ENCODE peak calls at places on chromosomes 1 and 21, in nine cellular contexts. C is anterior cingulate cortex; U is HuH-7.5; N is fibroblast of mammary gland; F is HS-5; P is stimulated activated CD4-positive, alpha-beta T cell treated with anti-CD3 and anti-CD28 coated beads, Interleukin-4, amount 100 ng/mL, for 1 hour; H is LoVo; I is neural crest cell; T is A549. B is an unnamed sample.
A peak's percentile ranks its signal among the peaks of the same experiment; 100 is the strongest.

GRCh38 chr21:17610862-17611261 is 1.8 kb downstream of the BTG3 start:
- DNase-seq in F (no peak), P (no peak), T (peak; percentile 1), N (peak; percentile 10), H (no peak), U (no peak), I (no peak), C (no peak), B (peak; percentile 13)

GRCh38 chr1:155947292-155947691 is 5.9 kb downstream of the RXFP4 start:
- DNase-seq in C (no peak), H (no peak), P (no peak), U (no peak), F (no peak), N (no peak), T (no peak), I (no peak), B (no peak)

GRCh38 chr1:41638086-41639024 is 153.9 kb upstream of the EDN2 start:
- DNase-seq in I (no peak), P (no peak), U (no peak), N (no peak), H (no peak), T (no peak), C (no peak), F (no peak), B (no peak)

GRCh38 chr1:166088572-166088955 is 78.2 kb downstream of the FAM78B start:
- DNase-seq in I (no peak), N (no peak), P (no peak), H (no peak), C (no peak), F (no peak), U (no peak), T (no peak), B (no peak)

GRCh38 chr1:196160066-196160795 is 448.0 kb downstream of the KCNT2 start:
- DNase-seq in N (peak; percentile 93), C (no peak), I (no peak), H (no peak), P (no peak), U (no peak), T (no peak), F (peak; percentile 81), B (no peak)

GRCh38 chr1:18643154-18644012 is 12.7 kb downstream of the PAX7 start:
- DNase-seq in C (no peak), P (no peak), N (no peak), U (no peak), F (no peak), H (no peak), T (no peak), I (no peak), B (peak; percentile 71)

GRCh38 chr21:43325968-43326367 is 101.0 kb downstream of the SIK1 start:
- DNase-seq in N (no peak), T (no peak), H (no peak), U (no peak), F (no peak), C (no peak), I (no peak), P (no peak), B (no peak)

GRCh38 chr1:197268012-197268411 is at the start of gene CRB1:
- DNase-seq in P (no peak), U (no peak), N (peak; percentile 10), T (no peak), F (no peak), H (no peak), I (no peak), C (peak; percentile 14), B (no peak)

GRCh38 chr1:37983546-37983945 is 6.3 kb downstream of the SF3A3 start:
- DNase-seq in U (no peak), H (no peak), C (no peak), I (no peak), F (no peak), P (no peak), T (no peak), N (no peak), B (no peak)

GRCh38 chr1:29690156-29690555 is 453.8 kb downstream of the PTPRU start:
- DNase-seq in U (no peak), C (no peak), I (no peak), N (no peak), P (no peak), F (no peak), H (no peak), T (no peak), B (no peak)

GRCh38 chr1:224137518-224137917 is 23.6 kb downstream of the FBXO28 start:
- DNase-seq in N (no peak), U (no peak), H (no peak), C (no peak), P (no peak), F (no peak), T (no peak), I (no peak), B (no peak)

GRCh38 chr1:168392958-168393357 is 112.3 kb downstream of the TBX19 start:
- DNase-seq in P (no peak), I (no peak), C (no peak), N (no peak), T (no peak), U (no peak), H (no peak), F (no peak), B (no peak)

GRCh38 chr1:44251989-44252625 is 38.8 kb downstream of the DMAP1 start:
- DNase-seq in F (no peak), I (no peak), H (no peak), P (no peak), T (no peak), U (no peak), N (no peak), C (no peak), B (no peak)

GRCh38 chr1:86194491-86195034 is 38.0 kb upstream of the COL24A1 start:
- DNase-seq in I (no peak), F (no peak), C (no peak), U (no peak), H (no peak), N (no peak), P (no peak), T (no peak), B (no peak)

GRCh38 chr1:47262787-47263413 is 30.9 kb upstream of the TAL1 start:
- DNase-seq in H (peak; percentile 38), U (peak; percentile 22), C (no peak), F (no peak), P (peak; percentile 28), N (peak; percentile 54), T (peak; percentile 48), I (peak; percentile 44), B (peak; percentile 59)

GRCh38 chr1:15153184-15153841 is at the start of gene TMEM51:
- DNase-seq in H (peak; percentile 82), P (no peak), F (no peak), N (peak; percentile 30), U (peak; percentile 66), T (peak; percentile 72), C (peak; percentile 45), I (peak; percentile 71), B (peak; percentile 60)

GRCh38 chr1:115669886-115670285 is 28.1 kb downstream of the VANGL1 start:
- DNase-seq in C (no peak), H (no peak), F (no peak), U (no peak), N (peak; percentile 42), T (no peak), I (no peak), P (no peak), B (no peak)

GRCh38 chr1:117565745-117566455 is 39.9 kb upstream of the TENT5C start:
- DNase-seq in C (no peak), F (no peak), I (no peak), H (no peak), N (no peak), U (no peak), T (no peak), P (no peak), B (no peak)

GRCh38 chr21:41564871-41565281 is 56.9 kb upstream of the TMPRSS2 start:
- DNase-seq in T (peak; percentile 23), H (peak; percentile 51), F (peak; percentile 76), N (peak; percentile 93), P (no peak), I (no peak), C (no peak), U (no peak), B (peak; percentile 7)

GRCh38 chr1:245375789-245376188 is 221.0 kb downstream of the KIF26B start:
- DNase-seq in U (no peak), H (no peak), F (no peak), P (no peak), T (no peak), I (no peak), N (peak; percentile 66), C (no peak), B (no peak)

GRCh38 chr1:58500036-58500435 is 46.5 kb downstream of the OMA1 start:
- DNase-seq in T (no peak), F (no peak), U (no peak), H (no peak), C (no peak), N (no peak), P (no peak), I (no peak), B (no peak)

GRCh38 chr1:94285026-94285654 is 47.8 kb upstream of the ARHGAP29 start:
- DNase-seq in F (no peak), P (no peak), T (no peak), H (peak; percentile 46), I (no peak), U (no peak), C (no peak), N (peak; percentile 55), B (no peak)

GRCh38 chr1:1947493-1947892 is 28.4 kb upstream of the TMEM52 start:
- DNase-seq in T (no peak), P (no peak), C (no peak), H (no peak), N (no peak), F (no peak), I (no peak), U (no peak), B (no peak)

GRCh38 chr1:83725735-83726360 is 273.1 kb downstream of the TTLL7 start:
- DNase-seq in U (no peak), F (no peak), P (no peak), N (no peak), T (no peak), C (no peak), I (no peak), H (no peak), B (no peak)

GRCh38 chr1:28123461-28123961 is 35.1 kb upstream of the EYA3 start:
- DNase-seq in P (no peak), C (no peak), T (peak; percentile 62), N (peak; percentile 88), H (no peak), U (no peak), I (no peak), F (no peak), B (no peak)

GRCh38 chr1:221643404-221644175 is 98.3 kb downstream of the DUSP10 start:
- DNase-seq in H (no peak), N (no peak), F (no peak), U (no peak), C (no peak), T (no peak), P (no peak), I (no peak), B (no peak)

GRCh38 chr1:15020943-15021745 is 132.4 kb upstream of the TMEM51 start:
- DNase-seq in H (no peak), T (no peak), U (no peak), I (no peak), C (no peak), P (no peak), F (no peak), N (no peak), B (peak; percentile 83)

GRCh38 chr1:33246171-33246570 is 10.1 kb upstream of the ZNF362 start:
- DNase-seq in P (no peak), T (no peak), C (no peak), F (no peak), H (no peak), N (no peak), I (no peak), U (no peak), B (no peak)

GRCh38 chr1:28329395-28330153 is 734 bp downstream of the MED18 start:
- DNase-seq in P (peak; percentile 43), I (peak; percentile 15), T (peak; percentile 30), F (no peak), C (no peak), N (peak; percentile 40), H (no peak), U (peak; percentile 8), B (peak; percentile 21)

GRCh38 chr1:1049318-1050165 is 24.6 kb downstream of the RNF223 start:
- DNase-seq in C (no peak), P (no peak), U (no peak), T (no peak), H (no peak), N (no peak), I (no peak), F (no peak), B (no peak)

GRCh38 chr1:25117233-25117823 is 115.0 kb downstream of the SYF2 start:
- DNase-seq in N (no peak), C (no peak), U (peak; percentile 55), P (peak; percentile 32), T (peak; percentile 21), I (no peak), H (no peak), F (no peak), B (peak; percentile 60)

B was measured in HepG2.